ENCODE peak calls at places on chromosomes 13 and 19, in four cellular contexts. O is HepG2, D is K562, Z is GM12878. U is an unnamed sample.

GRCh38 chr19:49073514-49074378 is 1.2 kb upstream of the KCNA7 start:
- DNase-seq in Z (no peak), D (peak), O (peak), U (peak)

GRCh38 chr19:34355201-34355600 is 9.8 kb upstream of the GPI start:
- DNase-seq in Z (no peak), D (no peak), O (no peak), U (no peak)

GRCh38 chr19:37333457-37333856 is 37.4 kb upstream of the ZNF527 start:
- DNase-seq in Z (no peak), O (no peak), D (no peak), U (no peak)

GRCh38 chr19:42129399-42130253 is 2.6 kb downstream of the POU2F2 start:
- DNase-seq in O (no peak), D (no peak), Z (peak), U (peak)

GRCh38 chr13:80145291-80145690 is 195.6 kb downstream of the SPRY2 start:
- DNase-seq in Z (no peak), O (no peak), D (no peak), U (no peak)

GRCh38 chr19:5038631-5039271 is 69.8 kb downstream of the KDM4B start:
- DNase-seq in D (peak), Z (no peak), O (peak), U (peak)

GRCh38 chr13:98108330-98108729 is 34.6 kb upstream of the FARP1 start:
- DNase-seq in D (no peak), O (no peak), Z (no peak), U (no peak)

GRCh38 chr13:109725297-109725696 is 61.1 kb downstream of the IRS2 start:
- DNase-seq in O (no peak), D (no peak), Z (no peak), U (no peak)

GRCh38 chr19:10424011-10424637 is 3.8 kb downstream of the PDE4A start:
- DNase-seq in Z (no peak), D (peak), O (peak), U (peak)

GRCh38 chr19:6084821-6085220 is 25.5 kb downstream of the RFX2 start:
- DNase-seq in O (no peak), Z (no peak), D (no peak), U (no peak)

DNA sequence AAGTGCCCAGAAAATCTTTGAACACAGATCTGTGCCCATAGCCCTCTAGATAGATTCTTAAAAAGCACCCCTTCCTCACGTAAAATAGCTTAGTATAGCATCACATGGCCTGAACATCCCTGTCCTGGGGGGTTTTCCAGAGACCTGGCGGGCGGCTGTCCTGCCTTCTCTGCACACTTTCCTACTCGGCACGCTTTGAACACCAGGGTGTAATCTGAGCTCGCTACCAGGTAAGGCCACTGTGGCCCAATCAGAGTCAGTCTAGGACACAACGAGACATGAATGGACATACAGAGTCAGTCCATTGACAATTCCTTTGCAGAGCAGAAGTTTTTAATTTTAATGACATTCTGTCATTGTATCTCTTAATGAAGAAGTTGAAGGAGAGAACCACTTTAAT is 8.1 kb downstream of the CYP2A13 start:
- DNase-seq in D (no peak), O (no peak), Z (no peak), U (no peak)
- TF ChIP-seq FOXM1 in D (no peak), O (no peak), Z (no peak), U (no peak)

GRCh38 chr19:45403272-45403671 is 1.6 kb downstream of the PPP1R13L start:
- DNase-seq in Z (no peak), O (no peak), D (no peak), U (no peak)
- H3K9ac ChIP-seq in Z (no peak), O (peak), D (peak), U (peak)

GRCh38 chr13:103878891-103879605 is 812.8 kb upstream of the SLC10A2 start:
- DNase-seq in Z (no peak), D (no peak), O (no peak), U (no peak)

GRCh38 chr13:103884139-103884723 is 818.0 kb upstream of the SLC10A2 start:
- DNase-seq in O (peak), D (no peak), Z (no peak), U (no peak)

GRCh38 chr13:103883698-103884097 is 817.5 kb upstream of the SLC10A2 start:
- DNase-seq in O (no peak), Z (no peak), D (no peak), U (no peak)

GRCh38 chr13:103883152-103883551 is 816.9 kb upstream of the SLC10A2 start:
- DNase-seq in O (peak), D (no peak), Z (no peak), U (peak)
- TF ChIP-seq FOXM1 in O (no peak), D (no peak), Z (no peak), U (no peak)

DNA sequence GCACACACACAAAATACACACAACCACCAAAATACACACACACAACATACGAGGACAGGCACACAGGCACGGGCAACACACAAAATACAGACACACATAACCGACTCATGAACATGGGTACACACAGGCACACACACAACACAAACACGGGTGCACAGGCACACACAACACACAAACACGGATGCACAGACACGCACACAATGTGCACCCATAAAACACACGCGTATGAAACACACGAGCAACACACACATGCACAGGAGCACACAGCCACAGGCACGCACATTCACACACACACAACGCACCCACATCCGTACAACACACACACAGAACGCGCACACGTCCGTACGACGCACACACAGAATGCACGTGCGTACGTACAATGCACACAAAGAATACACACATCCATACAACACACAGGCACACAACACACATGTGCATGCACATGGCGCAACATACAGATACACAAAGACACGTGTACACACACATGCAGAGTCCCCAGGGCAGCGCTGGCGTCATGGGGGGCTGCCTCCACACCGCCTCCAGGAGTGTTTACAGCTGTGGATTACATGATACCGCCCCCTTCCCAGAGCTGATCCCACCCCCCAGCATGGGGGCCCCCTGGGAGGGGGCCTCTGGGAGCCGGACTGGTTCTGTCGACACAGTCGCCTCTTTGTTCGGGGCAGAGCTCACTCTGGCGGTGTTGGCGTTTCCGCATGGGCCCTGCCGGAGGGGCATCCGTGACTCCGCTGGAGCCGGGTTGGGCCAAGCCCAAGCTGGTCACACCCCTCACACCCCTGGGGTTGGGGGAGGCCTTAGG is 2.9 kb downstream of the SBNO2 start:
- DNase-seq in O (peak), Z (no peak), D (no peak), U (no peak)
- H3K9ac ChIP-seq in O (peak), Z (no peak), D (peak), U (no peak)

GRCh38 chr13:31909889-31910551 is 121.6 kb upstream of the FRY start:
- DNase-seq in Z (peak), O (peak), D (peak), U (peak)

GRCh38 chr13:31910633-31911032 is 120.9 kb upstream of the FRY start:
- DNase-seq in Z (no peak), D (no peak), O (no peak), U (no peak)

GRCh38 chr13:31914843-31915242 is 116.7 kb upstream of the FRY start:
- DNase-seq in D (no peak), O (no peak), Z (no peak), U (no peak)

GRCh38 chr13:31913459-31913858 is 118.1 kb upstream of the FRY start:
- DNase-seq in O (no peak), Z (no peak), D (no peak), U (no peak)

DNA sequence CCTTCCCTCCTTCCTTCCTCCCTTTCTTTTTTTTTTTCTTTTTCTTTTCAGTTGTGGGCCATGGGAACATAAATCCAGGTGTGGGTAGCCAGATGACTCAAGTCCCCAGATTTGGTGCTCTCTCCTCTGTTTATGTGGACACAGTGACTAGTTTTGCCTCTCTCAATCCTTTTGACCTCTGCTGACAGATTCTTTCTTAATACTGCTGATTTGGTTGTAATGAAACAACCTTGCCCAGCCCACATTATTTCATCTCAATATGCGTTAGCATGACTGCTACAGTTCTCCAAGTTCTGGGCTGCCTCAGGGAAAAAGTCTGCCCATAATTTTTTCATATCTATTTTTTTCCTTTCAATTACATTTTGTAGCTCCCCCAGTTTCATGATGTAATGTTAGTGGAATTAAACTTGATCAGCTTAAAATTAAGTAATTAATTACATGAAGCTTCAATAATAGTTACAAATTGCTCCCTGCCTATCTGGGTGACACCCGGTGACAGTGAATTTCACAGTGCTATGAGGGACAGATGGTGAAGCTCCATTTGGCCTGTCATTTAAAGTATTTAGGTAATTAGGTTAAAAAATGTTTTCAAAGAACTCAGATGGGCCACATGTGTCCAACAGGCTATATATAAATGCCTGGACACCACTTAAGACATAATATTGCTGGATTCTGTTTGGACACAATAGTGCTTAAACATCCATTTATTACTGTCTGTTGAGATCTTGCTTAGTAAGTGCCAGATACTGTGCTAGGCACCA is 118.8 kb upstream of the FRY start:
- DNase-seq in O (no peak), Z (no peak), D (no peak), U (peak)
- TF ChIP-seq FOXM1 in O (no peak), Z (no peak), D (no peak), U (no peak)

U was measured in SK-N-SH.